ENCODE peak calls at places on chromosomes 16 and 17, in seven cellular contexts. G is posterior cingulate gyrus; J is NCI-H1694; Q is HFFc6; B is nephron progenitor cell; T is ovary; U is activated CD8-positive, alpha-beta memory T cell treated with anti-CD3 and anti-CD28 coated beads for 1 hour. S is an unnamed sample.

GRCh38 chr16:11257131-11257938 is 1.3 kb upstream of the SOCS1 start:
- DNase-seq in G (peak), J (peak), Q (peak), B (peak), T (peak), U (no peak), S (peak)

GRCh38 chr17:72466199-72466598 is 345.4 kb downstream of the SOX9 start:
- DNase-seq in G (no peak), J (no peak), Q (peak), B (no peak), T (no peak), U (no peak), S (no peak)

GRCh38 chr17:42457107-42457787 is 1.4 kb upstream of the ATP6V0A1 start:
- DNase-seq in G (no peak), J (no peak), Q (no peak), B (no peak), T (no peak), U (no peak), S (no peak)

GRCh38 chr17:77501101-77501566 is 360.4 kb downstream of the SEC14L1 start:
- DNase-seq in G (peak), J (peak), Q (no peak), B (peak), T (no peak), U (peak), S (no peak)

GRCh38 chr16:70749681-70750601 is 51.0 kb downstream of the VAC14 start:
- DNase-seq in G (peak), J (no peak), Q (no peak), B (peak), T (peak), U (no peak), S (no peak)

GRCh38 chr17:77374170-77374936 is 233.6 kb downstream of the SEC14L1 start:
- DNase-seq in G (peak), J (peak), Q (peak), B (peak), T (peak), U (peak), S (peak)

GRCh38 chr16:6382787-6383515 is 949.7 kb upstream of the RBFOX1 start:
- DNase-seq in G (peak), J (peak), Q (no peak), B (no peak), T (no peak), U (no peak), S (no peak)

GRCh38 chr17:29504711-29505110 is 62.1 kb downstream of the ABHD15 start:
- DNase-seq in G (no peak), J (no peak), Q (no peak), B (no peak), T (no peak), U (no peak), S (no peak)

GRCh38 chr17:64398330-64398729 is 7.7 kb upstream of the PECAM1 start:
- DNase-seq in G (no peak), J (no peak), Q (no peak), B (no peak), T (no peak), U (no peak), S (no peak)